ENCODE peak calls at places on chromosomes 2 and 18, in nine cellular contexts. P is mesenchymal stem cell, H is cardiac fibroblast, X is DMS79, J is AG09309, B is omental fat pad, U is activated T-helper 1 cell treated with Interleukin-2 at 50 U/mL for 16 hours, C is activated T-cell treated with anti-CD3 and anti-CD28 coated beads for 1 hour, I is tibial nerve. K is an unnamed sample.
A peak's percentile ranks its signal among the peaks of the same experiment; 100 is the strongest.

GRCh38 chr2:85704800-85705679 is 10.9 kb downstream of the GNLY start:
- DNase-seq in C (no peak), P (no peak), B (no peak), I (no peak), U (no peak), X (no peak), J (no peak), H (peak; percentile 25), K (peak; percentile 53)

GRCh38 chr2:101768480-101769077 is 71.1 kb downstream of the MAP4K4 start:
- DNase-seq in P (no peak), H (no peak), I (no peak), U (no peak), J (no peak), C (no peak), B (no peak), X (no peak), K (no peak)

GRCh38 chr2:191347881-191348280 is 102.7 kb downstream of the MYO1B start:
- DNase-seq in U (no peak), X (no peak), P (peak; percentile 86), H (no peak), J (no peak), C (no peak), B (no peak), I (no peak), K (no peak)

GRCh38 chr18:74139888-74140287 is 7.7 kb downstream of the FBXO15 start:
- DNase-seq in P (peak; percentile 74), H (peak; percentile 38), U (no peak), X (no peak), I (no peak), J (peak; percentile 11), B (no peak), C (no peak), K (peak; percentile 53)

GRCh38 chr18:11673560-11673959 is 15.5 kb upstream of the GNAL start:
- DNase-seq in H (no peak), B (no peak), C (no peak), J (no peak), P (no peak), I (no peak), U (no peak), X (no peak), K (no peak)

GRCh38 chr2:109591236-109591635 is 22.5 kb downstream of the SEPTIN10 start:
- DNase-seq in I (no peak), H (no peak), X (no peak), P (no peak), J (no peak), B (no peak), C (no peak), U (no peak), K (no peak)

GRCh38 chr18:5772271-5772670 is 123.1 kb downstream of the TMEM200C start:
- DNase-seq in J (no peak), B (no peak), C (no peak), P (peak; percentile 0), I (no peak), X (no peak), H (no peak), U (no peak), K (no peak)

GRCh38 chr2:94982156-94982555 is 43.4 kb upstream of the MAL start:
- DNase-seq in C (no peak), J (no peak), X (no peak), P (no peak), B (no peak), I (no peak), H (no peak), U (no peak), K (no peak)

GRCh38 chr2:47303341-47304148 is 99.4 kb upstream of the MSH2 start:
- DNase-seq in X (no peak), B (no peak), C (no peak), I (no peak), U (no peak), P (peak; percentile 72), J (no peak), H (peak; percentile 46), K (no peak)

GRCh38 chr2:134361648-134362047 is 107.8 kb downstream of the MGAT5 start:
- DNase-seq in H (no peak), I (no peak), U (no peak), J (no peak), C (no peak), P (no peak), X (peak; percentile 44), B (no peak), K (no peak)